ENCODE peak calls at places on chromosomes 1 and 21, in four cellular contexts. S is psoas muscle; X is CD8-positive, alpha-beta T cell; N is AG04450. W is an unnamed sample.

GRCh38 chr1:1264026-1264425 is 9.6 kb downstream of the UBE2J2 start:
- DNase-seq in S (no peak), N (no peak), X (no peak), W (no peak)

GRCh38 chr1:117698398-117699160 is 92.7 kb downstream of the TENT5C start:
- DNase-seq in N (no peak), S (no peak), X (no peak), W (no peak)

GRCh38 chr1:24694380-24694843 is 50.8 kb upstream of the CLIC4 start:
- DNase-seq in N (no peak), S (no peak), X (peak), W (no peak)

GRCh38 chr1:186155594-186155993 is 219.5 kb downstream of the TPR start:
- DNase-seq in X (no peak), S (no peak), N (peak), W (peak)

GRCh38 chr1:54851928-54852524 is 35.0 kb downstream of the DHCR24 start:
- DNase-seq in S (no peak), X (no peak), N (no peak), W (no peak)

GRCh38 chr1:225946082-225946620 is 5.1 kb upstream of the LEFTY2 start:
- DNase-seq in X (no peak), N (no peak), S (no peak), W (no peak)

GRCh38 chr1:208303743-208304142 is 59.6 kb upstream of the PLXNA2 start:
- DNase-seq in X (no peak), S (no peak), N (no peak), W (no peak)

GRCh38 chr1:68725353-68725752 is 228.5 kb upstream of the DEPDC1 start:
- DNase-seq in S (no peak), X (no peak), N (no peak), W (peak)

GRCh38 chr1:32334864-32335618 is 992 bp downstream of the MARCKSL1 start:
- DNase-seq in X (peak), S (peak), N (no peak), W (no peak)

GRCh38 chr1:202221911-202222909 is 28.6 kb downstream of the LGR6 start:
- DNase-seq in N (no peak), X (no peak), S (no peak), W (no peak)

GRCh38 chr1:96596226-96596625 is 125.4 kb upstream of the PTBP2 start:
- DNase-seq in S (no peak), X (no peak), N (no peak), W (no peak)

GRCh38 chr1:205805082-205805711 is 7.8 kb downstream of the SLC41A1 start:
- DNase-seq in S (no peak), N (no peak), X (peak), W (no peak)

GRCh38 chr1:154951901-154952657 is 3.8 kb downstream of the PBXIP1 start:
- DNase-seq in N (no peak), S (peak), X (peak), W (no peak)

GRCh38 chr1:47997289-47998200 is at the start of gene TRABD2B:
- DNase-seq in X (peak), N (no peak), S (peak), W (peak)

GRCh38 chr1:215911406-215911968 is 344.4 kb downstream of the KCTD3 start:
- DNase-seq in S (no peak), N (no peak), X (no peak), W (peak)

GRCh38 chr1:65581120-65581519 is 160.7 kb downstream of the LEPR start:
- DNase-seq in X (no peak), S (no peak), N (no peak), W (no peak)

GRCh38 chr1:27163093-27163492 is 8.2 kb upstream of the SLC9A1 start:
- DNase-seq in N (no peak), S (no peak), X (no peak), W (no peak)

GRCh38 chr1:162264108-162264507 is 112.5 kb downstream of the SPATA46 start:
- DNase-seq in S (no peak), N (no peak), X (no peak), W (no peak)

GRCh38 chr1:202084791-202085681 is 37.7 kb upstream of the GPR37L1 start:
- DNase-seq in S (no peak), X (no peak), N (no peak), W (no peak)

GRCh38 chr1:217525773-217526490 is 105.0 kb downstream of the GPATCH2 start:
- DNase-seq in N (no peak), S (no peak), X (no peak), W (no peak)

GRCh38 chr1:155983191-155984023 is 5.1 kb upstream of the ARHGEF2 start:
- DNase-seq in S (peak), X (no peak), N (peak), W (peak)

GRCh38 chr1:112706505-112707216 is at the start of gene RHOC:
- DNase-seq in N (no peak), X (peak), S (peak), W (no peak)

GRCh38 chr1:227317541-227318002 is 720 bp downstream of the CDC42BPA start:
- DNase-seq in N (no peak), S (peak), X (no peak), W (peak)

GRCh38 chr1:90717356-90717664 is 208 bp upstream of the BARHL2 start:
- DNase-seq in S (no peak), X (no peak), N (no peak), W (no peak)

GRCh38 chr1:183841950-183842816 is 37.3 kb downstream of the RGL1 start:
- DNase-seq in N (peak), X (no peak), S (no peak), W (peak)

GRCh38 chr1:211932581-211933010 is 102.0 kb upstream of the LPGAT1 start:
- DNase-seq in X (no peak), S (no peak), N (no peak), W (no peak)

GRCh38 chr1:25460020-25460419 is 29.3 kb downstream of the MACO1 start:
- DNase-seq in S (no peak), X (no peak), N (no peak), W (no peak)

GRCh38 chr1:41341756-41342562 is 19.3 kb upstream of the FOXO6 start:
- DNase-seq in S (no peak), N (no peak), X (no peak), W (no peak)

GRCh38 chr1:83499998-83500397 is 498.9 kb downstream of the TTLL7 start:
- DNase-seq in S (no peak), X (no peak), N (no peak), W (no peak)

GRCh38 chr1:83500987-83501591 is 497.8 kb downstream of the TTLL7 start:
- DNase-seq in S (no peak), N (no peak), X (no peak), W (no peak)

GRCh38 chr1:83500531-83500930 is 498.4 kb downstream of the TTLL7 start:
- DNase-seq in X (no peak), S (no peak), N (no peak), W (no peak)

GRCh38 chr1:83495560-83495959 is 503.4 kb downstream of the TTLL7 start:
- DNase-seq in N (no peak), S (no peak), X (no peak), W (no peak)

GRCh38 chr1:83497563-83497962 is 501.4 kb downstream of the TTLL7 start:
- DNase-seq in N (no peak), X (no peak), S (no peak), W (no peak)
- TF ChIP-seq CTCF in N (no peak), X (no peak), S (no peak), W (peak)

GRCh38 chr1:66605419-66605997 is 71.6 kb downstream of the SGIP1 start:
- DNase-seq in X (no peak), N (no peak), S (no peak), W (no peak)
- TF ChIP-seq CTCF in X (no peak), N (no peak), S (no peak), W (no peak)

GRCh38 chr1:109793089-109793485 is 29.4 kb upstream of the EPS8L3 start:
- DNase-seq in S (peak), N (no peak), X (no peak), W (no peak)

GRCh38 chr1:109790735-109791494 is 27.2 kb upstream of the EPS8L3 start:
- DNase-seq in X (peak), N (no peak), S (peak), W (no peak)

GRCh38 chr1:109793486-109794318 is 30.0 kb upstream of the EPS8L3 start:
- DNase-seq in X (peak), S (peak), N (no peak), W (peak)

GRCh38 chr1:109791495-109792040 is 27.8 kb upstream of the EPS8L3 start:
- DNase-seq in X (no peak), S (peak), N (no peak), W (no peak)

GRCh38 chr1:109792056-109792831 is 28.5 kb upstream of the EPS8L3 start:
- DNase-seq in S (peak), X (no peak), N (peak), W (peak)
- TF ChIP-seq CTCF in S (no peak), X (no peak), N (peak), W (peak)

DNA sequence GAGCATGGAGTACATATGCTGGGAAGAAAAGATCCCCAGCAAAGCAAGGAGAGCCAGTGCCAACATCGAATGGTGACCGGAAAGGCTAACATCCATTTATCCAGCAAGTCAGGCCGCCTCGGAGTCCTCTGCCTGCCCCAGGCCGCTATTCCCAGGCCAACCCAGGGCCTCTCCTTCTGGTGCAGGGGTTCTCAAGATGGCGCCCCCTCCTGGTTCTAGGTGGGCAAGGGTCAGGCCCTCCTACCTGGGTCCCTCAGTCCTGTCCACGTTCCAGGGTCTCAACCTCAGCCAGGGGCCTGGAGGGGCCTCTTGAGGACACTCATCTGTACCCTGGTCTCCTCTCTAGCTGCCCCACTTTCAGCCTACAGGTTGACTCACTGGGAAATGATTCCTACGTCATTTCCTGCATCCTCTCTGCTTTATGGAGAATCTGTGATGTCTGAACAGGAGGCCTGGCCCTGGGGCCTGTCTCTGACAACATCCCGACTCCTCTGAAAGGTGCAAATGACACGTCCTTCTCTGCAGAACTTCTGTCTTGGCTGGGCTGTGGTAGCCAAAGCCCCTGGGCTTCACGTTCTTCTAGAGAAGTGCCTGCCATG is 145.3 kb downstream of the PSMG1 start:
- DNase-seq in S (no peak), X (no peak), N (no peak), W (no peak)
- TF ChIP-seq CTCF in S (no peak), X (no peak), N (peak), W (no peak)